ENCODE peak calls at places on chromosomes 12 and 14, in nine cellular contexts. O is right lobe of liver, U is stomach, R is cardiac muscle cell, N is neural progenitor cell, Z is heart left ventricle, I is prostate gland, F is uterus, W is left ventricle myocardium inferior. B is an unnamed sample.

GRCh38 chr14:42470427-42470719 is 863.7 kb downstream of the LRFN5 start:
- DNase-seq in R (no peak), W (no peak), N (no peak), Z (no peak), F (no peak), O (no peak), I (no peak), U (no peak), B (no peak)

GRCh38 chr12:974281-974862 is 16.7 kb upstream of the ERC1 start:
- DNase-seq in N (peak; percentile 12), I (no peak), Z (no peak), W (no peak), F (no peak), R (no peak), O (no peak), U (no peak), B (no peak)

GRCh38 chr12:11863478-11863906 is 207.2 kb upstream of the BCL2L14 start:
- DNase-seq in R (no peak), U (peak; percentile 45), O (no peak), Z (peak; percentile 66), F (peak; percentile 49), I (no peak), W (peak; percentile 33), N (no peak), B (no peak)

GRCh38 chr14:106844608-106845285 is 1318.4 kb downstream of the TMEM121 start:
- DNase-seq in R (no peak), U (peak; percentile 64), W (peak; percentile 75), O (peak; percentile 89), F (peak; percentile 26), N (no peak), Z (peak; percentile 73), I (peak; percentile 46), B (peak; percentile 81)

GRCh38 chr14:102540310-102541028 is 30.9 kb upstream of the ANKRD9 start:
- DNase-seq in N (peak; percentile 23), I (no peak), U (no peak), F (no peak), R (no peak), W (no peak), O (no peak), Z (no peak), B (no peak)

GRCh38 chr14:94018308-94018707 is 7.8 kb upstream of the OTUB2 start:
- DNase-seq in Z (no peak), W (no peak), O (peak; percentile 31), U (no peak), N (no peak), R (no peak), F (no peak), I (no peak), B (no peak)

GRCh38 chr12:72179841-72180240 is 92.3 kb upstream of the TRHDE start:
- DNase-seq in R (no peak), O (no peak), N (no peak), W (no peak), F (no peak), I (no peak), Z (no peak), U (no peak), B (no peak)

GRCh38 chr12:124388038-124388676 is 93.3 kb downstream of the RFLNA start:
- DNase-seq in U (no peak), R (no peak), I (no peak), O (no peak), F (peak; percentile 61), N (no peak), W (no peak), Z (no peak), B (no peak)

GRCh38 chr12:26830358-26830757 is 2.6 kb downstream of the ITPR2 start:
- DNase-seq in N (no peak), Z (no peak), O (no peak), U (no peak), R (no peak), F (no peak), W (no peak), I (no peak), B (no peak)

GRCh38 chr12:26830783-26831601 is 2.0 kb downstream of the ITPR2 start:
- DNase-seq in N (no peak), Z (no peak), I (no peak), O (no peak), U (no peak), F (no peak), R (no peak), W (no peak), B (no peak)

GRCh38 chr12:26831959-26832816 is 806 bp downstream of the ITPR2 start:
- DNase-seq in U (peak; percentile 58), I (peak; percentile 71), W (peak; percentile 63), Z (peak; percentile 67), R (peak; percentile 71), F (peak; percentile 66), O (peak; percentile 87), N (peak; percentile 66), B (peak; percentile 75)

GRCh38 chr12:26833692-26834168 is 736 bp upstream of the ITPR2 start:
- DNase-seq in U (peak; percentile 55), N (peak; percentile 81), O (peak; percentile 68), F (peak; percentile 30), R (peak; percentile 44), Z (peak; percentile 25), W (no peak), I (peak; percentile 28), B (peak; percentile 58)

GRCh38 chr12:26832817-26833691 is at the start of gene ITPR2:
- DNase-seq in R (peak; percentile 97), Z (peak; percentile 96), I (peak; percentile 94), N (peak; percentile 94), W (peak; percentile 97), F (peak; percentile 95), O (peak; percentile 98), U (peak; percentile 96), B (peak; percentile 96)
- TF ChIP-seq CTCF in R (peak; percentile 5), Z (peak; percentile 61), I (peak; percentile 16), N (peak; percentile 38), W (peak; percentile 51), F (peak; percentile 40), O (peak; percentile 27), U (no peak), B (no peak)

GRCh38 chr14:52733824-52734223 is 3.9 kb downstream of the STYX start:
- DNase-seq in U (no peak), R (no peak), N (peak; percentile 42), Z (no peak), F (no peak), O (no peak), W (no peak), I (no peak), B (no peak)

GRCh38 chr14:52729925-52730707 is at the start of gene STYX:
- DNase-seq in O (peak; percentile 100), U (peak; percentile 99), I (peak; percentile 99), N (peak; percentile 100), R (peak; percentile 99), F (peak; percentile 98), W (peak; percentile 99), Z (peak; percentile 98), B (peak; percentile 99)

GRCh38 chr14:52724360-52724644 is 5.7 kb upstream of the STYX start:
- DNase-seq in U (no peak), F (no peak), Z (no peak), R (no peak), I (no peak), W (no peak), N (no peak), O (no peak), B (no peak)

GRCh38 chr14:52730708-52731111 is 744 bp downstream of the STYX start:
- DNase-seq in N (no peak), R (no peak), F (no peak), Z (no peak), O (no peak), U (no peak), I (no peak), W (no peak), B (peak; percentile 42)

DNA sequence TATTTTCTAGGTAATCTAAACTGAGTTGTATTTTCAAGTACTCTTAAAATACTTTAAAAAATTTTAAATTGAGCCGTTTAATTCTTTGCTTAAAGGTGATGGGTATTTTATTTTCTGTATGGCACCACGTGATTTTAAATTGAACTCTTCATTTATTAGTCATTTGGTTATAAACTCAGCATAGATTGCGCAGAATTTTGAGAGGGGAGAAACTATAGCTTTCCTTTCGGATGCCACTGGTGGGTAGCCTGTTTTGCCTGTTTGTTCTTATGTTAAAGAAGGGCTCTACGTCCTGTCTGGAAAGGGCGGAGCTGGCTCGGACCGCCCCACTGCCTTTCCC is 411 bp upstream of the STYX start:
- DNase-seq in W (no peak), N (no peak), I (no peak), R (no peak), F (no peak), Z (no peak), U (no peak), O (no peak), B (no peak)
- H3K36me3 ChIP-seq in W (peaks cover 56% of the 10 kb centered on the region), N (peaks cover 14% of the 10 kb centered on the region), I (no peaks in the 10 kb centered on the region), R (peaks cover 32% of the 10 kb centered on the region), F (no peaks in the 10 kb centered on the region), Z (no peaks in the 10 kb centered on the region), U (peaks cover 29% of the 10 kb centered on the region), O (peaks cover 13% of the 10 kb centered on the region), B (peaks cover 5% of the 10 kb centered on the region)

GRCh38 chr14:101084436-101084826 is 180.9 kb upstream of the RTL1 start:
- DNase-seq in O (no peak), N (no peak), Z (no peak), I (no peak), U (peak; percentile 16), W (no peak), R (no peak), F (no peak), B (peak; percentile 11)

GRCh38 chr14:101082436-101083384 is 179.2 kb upstream of the RTL1 start:
- DNase-seq in O (no peak), Z (no peak), W (no peak), U (peak; percentile 17), I (no peak), F (no peak), N (no peak), R (no peak), B (peak; percentile 12)

GRCh38 chr14:101080922-101081593 is 177.5 kb upstream of the RTL1 start:
- DNase-seq in Z (no peak), I (no peak), O (no peak), R (no peak), F (no peak), U (no peak), W (no peak), N (no peak), B (no peak)

GRCh38 chr14:101082036-101082435 is 178.5 kb upstream of the RTL1 start:
- DNase-seq in R (no peak), W (no peak), I (no peak), U (peak; percentile 19), N (no peak), O (no peak), Z (no peak), F (no peak), B (peak; percentile 12)

DNA sequence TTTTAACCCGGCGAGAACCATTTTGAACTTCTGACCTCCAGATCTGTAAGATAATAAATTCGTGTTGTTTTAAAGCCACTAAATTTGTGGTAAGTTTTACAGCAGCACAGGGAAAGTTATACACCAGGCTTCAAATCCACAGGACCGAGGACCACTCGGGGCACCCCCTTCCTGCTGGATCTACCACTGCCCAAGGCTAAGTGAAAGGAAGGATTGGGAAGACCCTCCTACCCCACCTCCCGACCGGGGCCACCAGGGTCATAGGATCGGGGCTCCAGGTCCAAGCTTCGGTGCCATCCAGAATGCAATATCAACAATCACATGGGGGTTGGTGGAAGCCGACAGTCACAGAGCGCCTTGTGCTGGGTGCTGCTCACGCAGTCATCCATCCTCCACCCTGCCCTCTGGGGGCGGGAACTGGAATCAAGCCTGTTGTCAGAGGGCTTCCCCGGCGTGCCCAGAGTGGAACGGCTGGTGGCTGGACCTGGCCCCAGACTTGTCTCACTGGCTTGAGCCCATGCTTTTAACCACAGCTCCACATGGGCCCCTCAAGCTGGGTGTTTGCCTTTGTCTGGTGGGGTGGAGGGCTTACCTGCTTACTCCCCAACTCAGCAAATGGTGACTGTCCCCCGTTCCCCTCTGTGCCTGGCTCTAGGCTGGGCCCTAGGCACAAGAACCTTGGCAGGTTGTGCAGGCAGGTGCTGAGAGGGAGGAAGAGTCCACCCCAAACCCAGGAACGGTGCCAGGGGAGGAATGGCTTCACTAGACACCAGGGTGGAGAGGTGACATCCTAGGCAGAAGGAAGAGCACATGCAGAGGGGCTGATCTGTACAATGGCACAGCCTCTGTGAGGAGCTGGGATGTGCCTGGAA is 180.3 kb upstream of the RTL1 start:
- DNase-seq in F (no peak), W (no peak), O (no peak), Z (no peak), N (peak; percentile 58), I (no peak), R (no peak), U (peak; percentile 21), B (peak; percentile 17)
- TF ChIP-seq CTCF in F (no peak), W (no peak), O (no peak), Z (no peak), N (peak; percentile 51), I (no peak), R (peak; percentile 22), U (no peak), B (no peak)

GRCh38 chr12:131753757-131754156 is 42.9 kb downstream of the SFSWAP start:
- DNase-seq in O (no peak), W (no peak), R (no peak), Z (no peak), N (no peak), U (no peak), F (no peak), I (no peak), B (no peak)

GRCh38 chr12:131751335-131751734 is 40.4 kb downstream of the SFSWAP start:
- DNase-seq in F (no peak), W (no peak), R (no peak), N (no peak), Z (no peak), I (no peak), O (no peak), U (no peak), B (no peak)

GRCh38 chr12:131753041-131753440 is 42.2 kb downstream of the SFSWAP start:
- DNase-seq in I (no peak), R (no peak), N (no peak), O (no peak), F (no peak), W (no peak), U (no peak), Z (no peak), B (no peak)

GRCh38 chr12:131754184-131754583 is 43.3 kb downstream of the SFSWAP start:
- DNase-seq in Z (no peak), O (no peak), F (no peak), U (no peak), I (no peak), R (no peak), W (no peak), N (no peak), B (no peak)

DNA sequence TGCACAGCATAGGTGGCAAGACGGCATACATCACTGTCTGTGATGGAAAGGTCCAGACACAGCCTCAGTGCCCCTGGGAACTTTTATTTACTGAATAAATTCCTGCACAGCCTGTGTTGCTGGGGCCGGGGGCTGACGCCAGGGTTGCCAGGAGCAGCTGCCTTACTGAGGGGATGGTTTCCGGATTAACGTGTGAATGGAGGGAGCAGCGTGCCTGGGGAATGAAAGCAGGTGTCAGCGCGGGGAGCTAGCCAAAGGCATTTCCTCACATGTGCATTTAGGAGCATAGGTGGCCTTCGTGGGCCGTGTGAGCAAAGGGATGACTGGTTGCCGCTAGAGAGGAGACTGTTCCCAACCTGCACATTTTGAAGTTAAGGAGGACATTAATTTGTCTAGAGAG is 41.6 kb downstream of the SFSWAP start:
- DNase-seq in R (no peak), O (no peak), I (no peak), F (no peak), Z (no peak), U (no peak), W (no peak), N (peak; percentile 58), B (no peak)
- H3K36me3 ChIP-seq in R (peaks cover 32% of the 10 kb centered on the region), O (peaks cover 35% of the 10 kb centered on the region), I (peaks cover 20% of the 10 kb centered on the region), F (no peaks in the 10 kb centered on the region), Z (no peaks in the 10 kb centered on the region), U (peaks cover 47% of the 10 kb centered on the region), W (peaks cover 75% of the 10 kb centered on the region), N (no peaks in the 10 kb centered on the region), B (peaks cover 21% of the 10 kb centered on the region)